ENCODE peak calls at places on chromosomes 12 and 14, in seven cellular contexts. W is adrenal gland, T is esophagus squamous epithelium, K is dorsolateral prefrontal cortex, C is AG04450, Q is body of pancreas, S is pancreas. P is an unnamed sample.
A peak's percentile ranks its signal among the peaks of the same experiment; 100 is the strongest.

GRCh38 chr12:122996188-122996601 is 15.7 kb downstream of the ARL6IP4 start:
- DNase-seq in W (no peak), K (no peak), Q (no peak), C (no peak), S (no peak), T (no peak), P (no peak)

GRCh38 chr14:71114580-71114979 is 207.3 kb downstream of the PCNX1 start:
- DNase-seq in K (no peak), C (no peak), T (no peak), W (no peak), Q (no peak), S (no peak), P (no peak)

GRCh38 chr14:35940291-35940690 is 114.2 kb downstream of the BRMS1L start:
- DNase-seq in T (no peak), S (no peak), W (no peak), C (no peak), K (no peak), Q (no peak), P (no peak)

GRCh38 chr14:78227466-78228077 is 57.4 kb downstream of the NRXN3 start:
- DNase-seq in K (no peak), S (no peak), W (no peak), Q (no peak), C (no peak), T (no peak), P (no peak)

GRCh38 chr14:103749452-103749851 is 33.8 kb downstream of the ZFYVE21 start:
- DNase-seq in C (no peak), W (no peak), T (no peak), K (no peak), Q (no peak), S (no peak), P (no peak)

GRCh38 chr12:106551410-106551809 is 31.4 kb upstream of the RFX4 start:
- DNase-seq in S (no peak), Q (no peak), T (no peak), W (no peak), K (no peak), C (no peak), P (no peak)

GRCh38 chr12:25692115-25693035 is 139.3 kb upstream of the LMNTD1 start:
- DNase-seq in C (no peak), W (peak; percentile 70), T (no peak), Q (peak; percentile 28), S (no peak), K (no peak), P (no peak)

GRCh38 chr12:65522956-65523857 is 244.7 kb downstream of the MSRB3 start:
- DNase-seq in W (no peak), C (no peak), K (no peak), S (no peak), Q (no peak), T (no peak), P (no peak)

GRCh38 chr12:6378709-6379427 is 3.5 kb upstream of the SCNN1A start:
- DNase-seq in W (no peak), K (no peak), S (no peak), Q (no peak), T (no peak), C (no peak), P (no peak)

GRCh38 chr14:61589691-61590521 is 105.4 kb upstream of the HIF1A start:
- DNase-seq in K (no peak), S (no peak), T (no peak), Q (no peak), W (no peak), C (no peak), P (no peak)

GRCh38 chr12:54221402-54221984 is 32.7 kb upstream of the SMUG1 start:
- DNase-seq in K (no peak), S (no peak), W (no peak), Q (no peak), T (no peak), C (no peak), P (no peak)

GRCh38 chr12:122969657-122970056 is 3.4 kb upstream of the ABCB9 start:
- DNase-seq in Q (no peak), W (no peak), K (no peak), T (no peak), C (no peak), S (no peak), P (no peak)

GRCh38 chr14:94005324-94005723 is 8.2 kb downstream of the CCDC197 start:
- DNase-seq in W (no peak), T (no peak), K (no peak), C (no peak), Q (no peak), S (no peak), P (no peak)

GRCh38 chr12:117063162-117063911 is 35.9 kb downstream of the TESC start:
- DNase-seq in C (no peak), S (no peak), W (no peak), K (no peak), T (no peak), Q (peak; percentile 37), P (peak; percentile 46)

GRCh38 chr14:30194769-30195168 is 267.1 kb upstream of the PRKD1 start:
- DNase-seq in K (no peak), Q (no peak), S (no peak), W (peak; percentile 3), T (no peak), C (peak; percentile 69), P (no peak)

GRCh38 chr12:5035618-5036017 is 8.1 kb upstream of the KCNA5 start:
- DNase-seq in T (no peak), Q (no peak), S (no peak), W (no peak), C (no peak), K (no peak), P (no peak)

GRCh38 chr14:58662028-58662427 is 24.3 kb downstream of the DACT1 start:
- DNase-seq in K (no peak), Q (no peak), T (no peak), S (no peak), C (no peak), W (no peak), P (no peak)

GRCh38 chr12:132549059-132549458 is 59.1 kb downstream of the FBRSL1 start:
- DNase-seq in K (no peak), Q (no peak), W (no peak), C (no peak), T (no peak), S (no peak), P (no peak)

GRCh38 chr12:576613-577110 is 86.6 kb downstream of the NINJ2 start:
- DNase-seq in C (no peak), W (no peak), K (no peak), T (no peak), S (no peak), Q (no peak), P (no peak)

GRCh38 chr12:75862692-75863471 is 168.7 kb downstream of the PHLDA1 start:
- DNase-seq in T (no peak), K (no peak), W (peak; percentile 20), S (no peak), C (no peak), Q (no peak), P (no peak)

GRCh38 chr12:4781212-4781611 is 61.0 kb downstream of the GALNT8 start:
- DNase-seq in S (no peak), K (no peak), Q (no peak), C (no peak), T (no peak), W (no peak), P (no peak)

GRCh38 chr12:125056306-125056705 is 8.9 kb upstream of the AACS start:
- DNase-seq in T (no peak), Q (no peak), S (no peak), C (no peak), W (no peak), K (no peak), P (no peak)

GRCh38 chr14:56422703-56423213 is 156.8 kb upstream of the TMEM260 start:
- DNase-seq in S (peak; percentile 78), W (peak; percentile 64), T (no peak), Q (peak; percentile 87), K (no peak), C (peak; percentile 55), P (peak; percentile 57)

GRCh38 chr12:101552277-101552676 is 42.5 kb upstream of the MYBPC1 start:
- DNase-seq in Q (peak; percentile 4), T (no peak), W (peak; percentile 29), K (no peak), C (peak; percentile 51), S (no peak), P (peak; percentile 32)

GRCh38 chr12:10701226-10701681 is 21.9 kb downstream of the YBX3 start:
- DNase-seq in K (no peak), W (no peak), Q (no peak), C (no peak), T (no peak), S (no peak), P (no peak)

GRCh38 chr12:89029961-89030360 is 322.3 kb downstream of the DUSP6 start:
- DNase-seq in K (no peak), S (no peak), Q (no peak), T (no peak), W (no peak), C (no peak), P (no peak)
- TF ChIP-seq CTCF in K (no peak), S (no peak), Q (no peak), T (no peak), W (no peak), C (no peak), P (no peak)

GRCh38 chr12:9346866-9347327 is 138.7 kb upstream of the PZP start:
- DNase-seq in Q (no peak), S (no peak), T (no peak), K (no peak), W (no peak), C (no peak), P (no peak)
- H3K27ac ChIP-seq in Q (no peak overlapping the region), S (no peak overlapping the region), T (no peak overlapping the region), K (no peak overlapping the region), W (no peak overlapping the region), C (no peak overlapping the region), P (no peak overlapping the region)

GRCh38 chr14:101518611-101519048 is 42.7 kb upstream of the DIO3 start:
- DNase-seq in C (no peak), S (peak; percentile 85), Q (peak; percentile 78), W (peak; percentile 22), K (no peak), T (no peak), P (no peak)
- TF ChIP-seq CTCF in C (no peak), S (no peak), Q (no peak), W (no peak), K (no peak), T (no peak), P (no peak)

GRCh38 chr12:38954119-38954746 is 48.8 kb upstream of the CPNE8 start:
- DNase-seq in C (no peak), S (no peak), T (no peak), K (no peak), W (no peak), Q (no peak), P (no peak)
- H3K27ac ChIP-seq in C (no peak overlapping the region), S (no peak overlapping the region), T (no peak overlapping the region), K (no peak overlapping the region), W (no peak overlapping the region), Q (no peak overlapping the region), P (no peak overlapping the region)

P was measured in heart left ventricle.